ENCODE peak calls at places on chromosomes 12 and 14, in ten cellular contexts. W is adrenal gland; R is heart left ventricle; L is AG04450; M is GM23338; A is PC-3; K is CD8-positive, alpha-beta T cell; O is sigmoid colon; Y is HepG2; H is mammary epithelial cell. B is an unnamed sample.

GRCh38 chr14:24463806-24464785 is 21.5 kb upstream of the SDR39U1 start:
- DNase-seq in W (no peak), R (no peak), L (no peak), M (no peak), A (no peak), K (no peak), O (no peak), Y (no peak), H (no peak), B (no peak)

GRCh38 chr12:63875703-63876102 is 31.2 kb downstream of the SRGAP1 start:
- DNase-seq in W (no peak), R (no peak), L (no peak), M (no peak), A (no peak), K (no peak), O (no peak), Y (no peak), H (no peak), B (no peak)

GRCh38 chr12:86719381-86719780 is 463.2 kb upstream of the MGAT4C start:
- DNase-seq in W (no peak), R (no peak), L (no peak), M (no peak), A (peak), K (no peak), O (no peak), Y (no peak), H (peak), B (peak)

GRCh38 chr12:93722757-93723567 is 45.8 kb downstream of the CRADD start:
- DNase-seq in W (peak), R (no peak), L (no peak), M (no peak), A (peak), K (no peak), O (no peak), Y (no peak), H (peak), B (no peak)

GRCh38 chr14:69300601-69301221 is 40.8 kb downstream of the GALNT16 start:
- DNase-seq in W (no peak), R (peak), L (no peak), M (no peak), A (no peak), K (no peak), O (no peak), Y (no peak), H (no peak), B (no peak)

GRCh38 chr14:90692826-90693225 is 123.4 kb downstream of the TTC7B start:
- DNase-seq in W (no peak), R (no peak), L (no peak), M (no peak), A (no peak), K (no peak), O (no peak), Y (no peak), H (no peak), B (no peak)

GRCh38 chr12:112381898-112382796 is at the start of gene HECTD4:
- DNase-seq in W (peak), R (peak), L (peak), M (peak), A (peak), K (peak), O (peak), Y (peak), H (peak), B (peak)

GRCh38 chr14:85122690-85123089 is 407.3 kb upstream of the FLRT2 start:
- DNase-seq in W (no peak), R (no peak), L (peak), M (no peak), A (peak), K (no peak), O (no peak), Y (no peak), H (peak), B (no peak)

GRCh38 chr12:45732936-45733335 is 3.4 kb downstream of the ARID2 start:
- DNase-seq in W (no peak), R (no peak), L (no peak), M (no peak), A (no peak), K (no peak), O (no peak), Y (no peak), H (no peak), B (no peak)

GRCh38 chr12:31591308-31591901 is 469 bp upstream of the DENND5B start:
- DNase-seq in W (peak), R (peak), L (no peak), M (peak), A (peak), K (no peak), O (peak), Y (no peak), H (no peak), B (no peak)

GRCh38 chr14:69005432-69006148 is 26.5 kb upstream of the ACTN1 start:
- DNase-seq in W (peak), R (no peak), L (peak), M (no peak), A (peak), K (no peak), O (peak), Y (peak), H (peak), B (peak)

GRCh38 chr12:4994622-4995021 is 49.1 kb upstream of the KCNA5 start:
- DNase-seq in W (no peak), R (peak), L (no peak), M (no peak), A (no peak), K (no peak), O (no peak), Y (no peak), H (no peak), B (no peak)

GRCh38 chr12:66668311-66668710 is 10.6 kb downstream of the GRIP1 start:
- DNase-seq in W (peak), R (no peak), L (no peak), M (no peak), A (no peak), K (no peak), O (no peak), Y (no peak), H (no peak), B (no peak)

GRCh38 chr14:100636559-100636958 is 49.3 kb upstream of the BEGAIN start:
- DNase-seq in W (no peak), R (no peak), L (no peak), M (no peak), A (no peak), K (no peak), O (no peak), Y (no peak), H (no peak), B (no peak)
- H3K27ac ChIP-seq in W (no peak), R (no peak), L (no peak), M (no peak), A (no peak), K (no peak), O (no peak), Y (no peak), H (no peak), B (no peak)

DNA sequence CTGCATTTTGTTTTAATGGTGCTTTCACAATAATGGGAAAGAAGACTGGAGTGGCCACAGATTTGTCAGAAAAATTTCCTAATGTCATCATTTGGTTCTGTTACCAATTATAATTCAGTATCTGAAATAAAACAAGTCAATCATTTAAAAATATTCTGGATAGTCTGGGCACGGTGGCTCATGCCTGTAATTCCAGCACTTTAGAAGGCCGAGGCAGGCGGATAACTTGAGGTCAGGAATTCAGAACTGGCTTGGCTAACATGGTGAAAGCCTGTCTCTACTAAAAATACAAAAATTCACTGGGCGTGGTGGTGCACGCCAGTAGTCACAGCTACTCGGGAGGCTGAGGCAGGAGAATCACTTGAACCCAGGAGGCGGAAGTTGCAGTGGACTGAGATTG is 4.0 kb upstream of the LIMA1 start:
- DNase-seq in W (no peak), R (no peak), L (no peak), M (no peak), A (no peak), K (no peak), O (no peak), Y (no peak), H (no peak), B (no peak)
- TF ChIP-seq CTCF in W (no peak), R (no peak), L (no peak), M (no peak), A (no peak), K (no peak), O (no peak), Y (no peak), H (no peak), B (no peak)

GRCh38 chr12:68451261-68452091 is 119.3 kb upstream of the MDM1 start:
- DNase-seq in W (peak), R (peak), L (peak), M (no peak), A (peak), K (peak), O (peak), Y (no peak), H (peak), B (peak)
- H3K27ac ChIP-seq in W (peak), R (peak), L (peak), M (no peak), A (no peak), K (no peak), O (peak), Y (no peak), H (no peak), B (no peak)

DNA sequence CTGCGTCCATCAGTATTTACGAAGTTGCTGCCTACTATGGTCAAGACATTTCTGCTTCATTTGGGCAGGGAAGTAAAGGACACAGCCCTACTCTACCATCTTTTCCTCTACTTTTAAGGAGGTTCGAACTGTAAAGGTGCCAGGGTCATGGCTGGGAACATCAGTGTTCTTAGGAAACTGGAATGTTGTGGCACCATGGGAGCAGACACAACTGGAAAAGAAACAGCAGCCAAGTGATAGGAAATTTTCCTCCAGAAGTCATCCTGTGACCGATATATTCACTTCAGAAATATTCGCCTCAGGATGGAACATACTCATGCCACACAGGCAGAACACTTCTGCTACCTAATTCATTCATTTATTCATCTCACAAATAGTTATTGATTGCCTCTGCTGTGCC is 104.4 kb downstream of the ETV6 start:
- DNase-seq in W (no peak), R (no peak), L (no peak), M (no peak), A (no peak), K (no peak), O (no peak), Y (no peak), H (no peak), B (no peak)
- TF ChIP-seq CTCF in W (no peak), R (no peak), L (no peak), M (no peak), A (no peak), K (no peak), O (no peak), Y (no peak), H (no peak), B (no peak)

GRCh38 chr14:51616724-51617409 is 34.8 kb upstream of the FRMD6 start:
- DNase-seq in W (peak), R (no peak), L (peak), M (no peak), A (peak), K (no peak), O (no peak), Y (peak), H (peak), B (peak)
- H3K27ac ChIP-seq in W (peak), R (no peak), L (no peak), M (no peak), A (peak), K (no peak), O (no peak), Y (no peak), H (peak), B (no peak)

GRCh38 chr12:130876758-130877157 is 4.9 kb downstream of the RAN start:
- DNase-seq in W (no peak), R (no peak), L (no peak), M (no peak), A (no peak), K (no peak), O (peak), Y (no peak), H (no peak), B (no peak)
- TF ChIP-seq CTCF in W (no peak), R (no peak), L (no peak), M (no peak), A (no peak), K (no peak), O (no peak), Y (no peak), H (no peak), B (no peak)